ENCODE peak calls at places on chromosome 21, in eight cellular contexts. One of them, this sample, is unnamed.

GRCh38 chr21:44450999-44451398 is 4.3 kb upstream of the LRRC3 start:
- DNase-seq in SHP77: no peak
- DNase-seq in WTC11: no peak
- DNase-seq in GM12878: no peak
- DNase-seq in AG10803: no peak
- DNase-seq in GM19239: no peak
- DNase-seq in substantia nigra: no peak
- DNase-seq in H54: no peak
- DNase-seq in this sample: no peak

GRCh38 chr21:34670962-34671348 is 2.2 kb downstream of the CLIC6 start:
- DNase-seq in SHP77: no peak
- DNase-seq in WTC11: no peak
- DNase-seq in GM12878: no peak
- DNase-seq in AG10803: no peak
- DNase-seq in GM19239: no peak
- DNase-seq in substantia nigra: no peak
- DNase-seq in H54: no peak
- DNase-seq in this sample: no peak

GRCh38 chr21:30268608-30269197 is 14.0 kb downstream of the KRTAP24-1 start:
- DNase-seq in SHP77: peak
- DNase-seq in WTC11: no peak
- DNase-seq in GM12878: no peak
- DNase-seq in AG10803: no peak
- DNase-seq in GM19239: no peak
- DNase-seq in substantia nigra: no peak
- DNase-seq in H54: peak
- DNase-seq in this sample: peak

GRCh38 chr21:23695449-23695848 is 1911.8 kb downstream of the MRPL39 start:
- DNase-seq in SHP77: no peak
- DNase-seq in WTC11: no peak
- DNase-seq in GM12878: no peak
- DNase-seq in AG10803: no peak
- DNase-seq in GM19239: no peak
- DNase-seq in substantia nigra: no peak
- DNase-seq in H54: no peak
- DNase-seq in this sample: no peak

GRCh38 chr21:31670065-31670464 is 10.6 kb downstream of the SOD1 start:
- DNase-seq in SHP77: no peak
- DNase-seq in WTC11: no peak
- DNase-seq in GM12878: no peak
- DNase-seq in AG10803: peak
- DNase-seq in GM19239: no peak
- DNase-seq in substantia nigra: no peak
- DNase-seq in H54: no peak
- DNase-seq in this sample: no peak

GRCh38 chr21:21668198-21668597 is 670.0 kb downstream of the NCAM2 start:
- DNase-seq in SHP77: no peak
- DNase-seq in WTC11: no peak
- DNase-seq in GM12878: no peak
- DNase-seq in AG10803: no peak
- DNase-seq in GM19239: no peak
- DNase-seq in substantia nigra: no peak
- DNase-seq in H54: no peak
- DNase-seq in this sample: no peak

GRCh38 chr21:38830667-38831525 is 25.2 kb downstream of the ETS2 start:
- DNase-seq in SHP77: no peak
- DNase-seq in WTC11: no peak
- DNase-seq in GM12878: no peak
- DNase-seq in AG10803: no peak
- DNase-seq in GM19239: no peak
- DNase-seq in substantia nigra: no peak
- DNase-seq in H54: no peak
- DNase-seq in this sample: no peak

GRCh38 chr21:26962516-26963305 is 4.2 kb downstream of the ADAMTS5 start:
- DNase-seq in SHP77: no peak
- DNase-seq in WTC11: no peak
- DNase-seq in GM12878: no peak
- DNase-seq in AG10803: peak
- DNase-seq in GM19239: no peak
- DNase-seq in substantia nigra: no peak
- DNase-seq in H54: no peak
- DNase-seq in this sample: no peak

GRCh38 chr21:41926068-41926806 is 27.6 kb downstream of the C2CD2 start:
- DNase-seq in SHP77: no peak
- DNase-seq in WTC11: peak
- DNase-seq in GM12878: peak
- DNase-seq in AG10803: peak
- DNase-seq in GM19239: peak
- DNase-seq in substantia nigra: no peak
- DNase-seq in H54: no peak
- DNase-seq in this sample: peak

GRCh38 chr21:23887709-23888303 is 1719.5 kb downstream of the MRPL39 start:
- DNase-seq in SHP77: no peak
- DNase-seq in WTC11: no peak
- DNase-seq in GM12878: no peak
- DNase-seq in AG10803: no peak
- DNase-seq in GM19239: no peak
- DNase-seq in substantia nigra: no peak
- DNase-seq in H54: no peak
- DNase-seq in this sample: no peak

GRCh38 chr21:44962481-44962966 is 22.7 kb downstream of the SLX9 start:
- DNase-seq in SHP77: no peak
- DNase-seq in WTC11: no peak
- DNase-seq in GM12878: no peak
- DNase-seq in AG10803: peak
- DNase-seq in GM19239: no peak
- DNase-seq in substantia nigra: no peak
- DNase-seq in H54: peak
- DNase-seq in this sample: peak

GRCh38 chr21:45747802-45748445 is 104.4 kb downstream of the PCBP3 start:
- DNase-seq in SHP77: peak
- DNase-seq in WTC11: no peak
- DNase-seq in GM12878: no peak
- DNase-seq in AG10803: peak
- DNase-seq in GM19239: no peak
- DNase-seq in substantia nigra: no peak
- DNase-seq in H54: peak
- DNase-seq in this sample: peak

GRCh38 chr21:40902299-40902698 is 55.3 kb upstream of the DSCAM start:
- DNase-seq in SHP77: no peak
- DNase-seq in WTC11: no peak
- DNase-seq in GM12878: no peak
- DNase-seq in AG10803: no peak
- DNase-seq in GM19239: no peak
- DNase-seq in substantia nigra: peak
- DNase-seq in H54: no peak
- DNase-seq in this sample: no peak

GRCh38 chr21:30831194-30831765 is 1.7 kb upstream of the KRTAP7-1 start:
- DNase-seq in SHP77: no peak
- DNase-seq in WTC11: peak
- DNase-seq in GM12878: no peak
- DNase-seq in AG10803: no peak
- DNase-seq in GM19239: no peak
- DNase-seq in substantia nigra: no peak
- DNase-seq in H54: no peak
- DNase-seq in this sample: peak

GRCh38 chr21:37878946-37879660 is 37.2 kb downstream of the KCNJ6 start:
- DNase-seq in SHP77: peak
- DNase-seq in WTC11: no peak
- DNase-seq in GM12878: no peak
- DNase-seq in AG10803: peak
- DNase-seq in GM19239: no peak
- DNase-seq in substantia nigra: no peak
- DNase-seq in H54: peak
- DNase-seq in this sample: peak

GRCh38 chr21:9839011-9839661 is 682.2 kb upstream of the TPTE start:
- DNase-seq in SHP77: no peak
- DNase-seq in WTC11: no peak
- DNase-seq in GM12878: no peak
- DNase-seq in AG10803: no peak
- DNase-seq in GM19239: peak
- DNase-seq in substantia nigra: no peak
- DNase-seq in H54: no peak
- DNase-seq in this sample: no peak

GRCh38 chr21:34073749-34074282 is 438 bp downstream of the MRPS6 start:
- DNase-seq in SHP77: peak
- DNase-seq in WTC11: peak
- DNase-seq in GM12878: no peak
- DNase-seq in AG10803: peak
- DNase-seq in GM19239: peak
- DNase-seq in substantia nigra: no peak
- DNase-seq in H54: peak
- DNase-seq in this sample: no peak

GRCh38 chr21:28427356-28428022 is 565.2 kb downstream of the LTN1 start:
- DNase-seq in SHP77: no peak
- DNase-seq in WTC11: no peak
- DNase-seq in GM12878: no peak
- DNase-seq in AG10803: peak
- DNase-seq in GM19239: no peak
- DNase-seq in substantia nigra: no peak
- DNase-seq in H54: no peak
- DNase-seq in this sample: peak

GRCh38 chr21:38660333-38661295 is 145.1 kb upstream of the ETS2 start:
- DNase-seq in SHP77: no peak
- DNase-seq in WTC11: peak
- DNase-seq in GM12878: no peak
- DNase-seq in AG10803: no peak
- DNase-seq in GM19239: no peak
- DNase-seq in substantia nigra: no peak
- DNase-seq in H54: no peak
- DNase-seq in this sample: no peak

GRCh38 chr21:14879458-14879857 is 185.3 kb downstream of the NRIP1 start:
- DNase-seq in SHP77: no peak
- DNase-seq in WTC11: no peak
- DNase-seq in GM12878: no peak
- DNase-seq in AG10803: no peak
- DNase-seq in GM19239: no peak
- DNase-seq in substantia nigra: no peak
- DNase-seq in H54: no peak
- DNase-seq in this sample: peak

GRCh38 chr21:29149771-29150425 is 19.5 kb downstream of the MAP3K7CL start:
- DNase-seq in SHP77: no peak
- DNase-seq in WTC11: no peak
- DNase-seq in GM12878: no peak
- DNase-seq in AG10803: peak
- DNase-seq in GM19239: no peak
- DNase-seq in substantia nigra: no peak
- DNase-seq in H54: no peak
- DNase-seq in this sample: peak

GRCh38 chr21:42556960-42557359 is 43.3 kb downstream of the SLC37A1 start:
- DNase-seq in SHP77: no peak
- DNase-seq in WTC11: peak
- DNase-seq in GM12878: no peak
- DNase-seq in AG10803: no peak
- DNase-seq in GM19239: no peak
- DNase-seq in substantia nigra: no peak
- DNase-seq in H54: no peak
- DNase-seq in this sample: no peak

GRCh38 chr21:31604591-31605190 is 54.8 kb upstream of the SOD1 start:
- DNase-seq in SHP77: peak
- DNase-seq in WTC11: peak
- DNase-seq in GM12878: peak
- DNase-seq in AG10803: peak
- DNase-seq in GM19239: peak
- DNase-seq in substantia nigra: peak
- DNase-seq in H54: peak
- DNase-seq in this sample: peak

GRCh38 chr21:37300114-37300746 is 33.1 kb upstream of the VPS26C start:
- DNase-seq in SHP77: no peak
- DNase-seq in WTC11: no peak
- DNase-seq in GM12878: no peak
- DNase-seq in AG10803: no peak
- DNase-seq in GM19239: no peak
- DNase-seq in substantia nigra: no peak
- DNase-seq in H54: no peak
- DNase-seq in this sample: no peak

GRCh38 chr21:42466700-42467612 is 29.1 kb downstream of the RSPH1 start:
- DNase-seq in SHP77: peak
- DNase-seq in WTC11: no peak
- DNase-seq in GM12878: no peak
- DNase-seq in AG10803: peak
- DNase-seq in GM19239: peak
- DNase-seq in substantia nigra: no peak
- DNase-seq in H54: peak
- DNase-seq in this sample: peak

GRCh38 chr21:32457360-32457840 is 44.9 kb downstream of the EVA1C start:
- DNase-seq in SHP77: no peak
- DNase-seq in WTC11: no peak
- DNase-seq in GM12878: no peak
- DNase-seq in AG10803: peak
- DNase-seq in GM19239: no peak
- DNase-seq in substantia nigra: no peak
- DNase-seq in H54: no peak
- DNase-seq in this sample: no peak

GRCh38 chr21:32958288-32958992 is 67.3 kb upstream of the OLIG2 start:
- DNase-seq in SHP77: no peak
- DNase-seq in WTC11: no peak
- DNase-seq in GM12878: no peak
- DNase-seq in AG10803: no peak
- DNase-seq in GM19239: no peak
- DNase-seq in substantia nigra: no peak
- DNase-seq in H54: no peak
- DNase-seq in this sample: peak

GRCh38 chr21:31599563-31599962 is 59.9 kb upstream of the SOD1 start:
- DNase-seq in SHP77: no peak
- DNase-seq in WTC11: no peak
- DNase-seq in GM12878: no peak
- DNase-seq in AG10803: no peak
- DNase-seq in GM19239: no peak
- DNase-seq in substantia nigra: no peak
- DNase-seq in H54: no peak
- DNase-seq in this sample: no peak

GRCh38 chr21:33884361-33885157 is 31.0 kb downstream of the ATP5PO start:
- DNase-seq in SHP77: no peak
- DNase-seq in WTC11: no peak
- DNase-seq in GM12878: no peak
- DNase-seq in AG10803: peak
- DNase-seq in GM19239: no peak
- DNase-seq in substantia nigra: no peak
- DNase-seq in H54: no peak
- DNase-seq in this sample: no peak

GRCh38 chr21:14541840-14542495 is 4.1 kb downstream of the SAMSN1 start:
- DNase-seq in SHP77: no peak
- DNase-seq in WTC11: no peak
- DNase-seq in GM12878: no peak
- DNase-seq in AG10803: no peak
- DNase-seq in GM19239: no peak
- DNase-seq in substantia nigra: no peak
- DNase-seq in H54: no peak
- DNase-seq in this sample: no peak

GRCh38 chr21:45622416-45623097 is 21.0 kb upstream of the PCBP3 start:
- DNase-seq in SHP77: no peak
- DNase-seq in WTC11: no peak
- DNase-seq in GM12878: no peak
- DNase-seq in AG10803: no peak
- DNase-seq in GM19239: no peak
- DNase-seq in substantia nigra: no peak
- DNase-seq in H54: no peak
- DNase-seq in this sample: no peak

GRCh38 chr21:38984982-38985422 is 179.3 kb downstream of the ETS2 start:
- DNase-seq in SHP77: no peak
- DNase-seq in WTC11: no peak
- DNase-seq in GM12878: no peak
- DNase-seq in AG10803: peak
- DNase-seq in GM19239: no peak
- DNase-seq in substantia nigra: no peak
- DNase-seq in H54: peak
- DNase-seq in this sample: no peak

GRCh38 chr21:46617267-46618051 is 12.6 kb upstream of the S100B start:
- DNase-seq in SHP77: no peak
- DNase-seq in WTC11: no peak
- DNase-seq in GM12878: no peak
- DNase-seq in AG10803: peak
- DNase-seq in GM19239: no peak
- DNase-seq in substantia nigra: no peak
- DNase-seq in H54: no peak
- DNase-seq in this sample: no peak

GRCh38 chr21:44925027-44925755 is 4.5 kb upstream of the ITGB2 start:
- DNase-seq in SHP77: no peak
- DNase-seq in WTC11: no peak
- DNase-seq in GM12878: no peak
- DNase-seq in AG10803: peak
- DNase-seq in GM19239: no peak
- DNase-seq in substantia nigra: no peak
- DNase-seq in H54: no peak
- DNase-seq in this sample: peak